ENCODE peak calls at places on chromosome X, in nine cellular contexts. One of them, this sample, is unnamed.

GRCh38 chrX:38959736-38960534 is 158.7 kb downstream of the MID1IP1 start:
- DNase-seq in activated T-helper 1 cell treated with anti-CD3 and anti-CD28 coated beads, Interleukin-2, amount 50 U/mL, for 16 hours: no peak
- DNase-seq in tibial artery: no peak
- DNase-seq in HFF-Myc: no peak
- DNase-seq in activated naive CD8-positive, alpha-beta T cell treated with anti-CD3 and anti-CD28 coated beads for 36 hours: no peak
- DNase-seq in substantia nigra: no peak
- DNase-seq in activated CD8-positive, alpha-beta memory T cell treated with anti-CD3 and anti-CD28 coated beads for 48 hours: no peak
- DNase-seq in epithelial cell of proximal tubule: no peak
- DNase-seq in skeletal muscle cell: no peak
- DNase-seq in this sample: no peak

GRCh38 chrX:48818866-48819265 is 7.4 kb upstream of the ERAS start:
- DNase-seq in activated CD8-positive, alpha-beta memory T cell treated with anti-CD3 and anti-CD28 coated beads for 48 hours: no peak
- DNase-seq in epithelial cell of proximal tubule: no peak
- DNase-seq in activated T-helper 1 cell treated with anti-CD3 and anti-CD28 coated beads, Interleukin-2, amount 50 U/mL, for 16 hours: no peak
- DNase-seq in tibial artery: no peak
- DNase-seq in substantia nigra: no peak
- DNase-seq in skeletal muscle cell: no peak
- DNase-seq in activated naive CD8-positive, alpha-beta T cell treated with anti-CD3 and anti-CD28 coated beads for 36 hours: no peak
- DNase-seq in HFF-Myc: no peak
- DNase-seq in this sample: no peak

GRCh38 chrX:84415155-84415554 is 87.1 kb downstream of the HDX start:
- DNase-seq in tibial artery: no peak
- DNase-seq in HFF-Myc: no peak
- DNase-seq in activated naive CD8-positive, alpha-beta T cell treated with anti-CD3 and anti-CD28 coated beads for 36 hours: no peak
- DNase-seq in activated CD8-positive, alpha-beta memory T cell treated with anti-CD3 and anti-CD28 coated beads for 48 hours: no peak
- DNase-seq in epithelial cell of proximal tubule: no peak
- DNase-seq in activated T-helper 1 cell treated with anti-CD3 and anti-CD28 coated beads, Interleukin-2, amount 50 U/mL, for 16 hours: no peak
- DNase-seq in skeletal muscle cell: no peak
- DNase-seq in substantia nigra: no peak
- DNase-seq in this sample: no peak

GRCh38 chrX:136572030-136572429 is 40.0 kb downstream of the VGLL1 start:
- DNase-seq in skeletal muscle cell: no peak
- DNase-seq in activated naive CD8-positive, alpha-beta T cell treated with anti-CD3 and anti-CD28 coated beads for 36 hours: no peak
- DNase-seq in HFF-Myc: no peak
- DNase-seq in activated T-helper 1 cell treated with anti-CD3 and anti-CD28 coated beads, Interleukin-2, amount 50 U/mL, for 16 hours: no peak
- DNase-seq in substantia nigra: no peak
- DNase-seq in activated CD8-positive, alpha-beta memory T cell treated with anti-CD3 and anti-CD28 coated beads for 48 hours: no peak
- DNase-seq in tibial artery: no peak
- DNase-seq in epithelial cell of proximal tubule: no peak
- DNase-seq in this sample: no peak

GRCh38 chrX:75131973-75132627 is 24.0 kb downstream of the ABCB7 start:
- DNase-seq in HFF-Myc: no peak
- DNase-seq in activated naive CD8-positive, alpha-beta T cell treated with anti-CD3 and anti-CD28 coated beads for 36 hours: no peak
- DNase-seq in tibial artery: no peak
- DNase-seq in activated CD8-positive, alpha-beta memory T cell treated with anti-CD3 and anti-CD28 coated beads for 48 hours: no peak
- DNase-seq in substantia nigra: peak
- DNase-seq in epithelial cell of proximal tubule: no peak
- DNase-seq in skeletal muscle cell: no peak
- DNase-seq in activated T-helper 1 cell treated with anti-CD3 and anti-CD28 coated beads, Interleukin-2, amount 50 U/mL, for 16 hours: no peak
- DNase-seq in this sample: no peak

GRCh38 chrX:20420058-20420457 is 153.3 kb upstream of the RPS6KA3 start:
- DNase-seq in tibial artery: no peak
- DNase-seq in activated T-helper 1 cell treated with anti-CD3 and anti-CD28 coated beads, Interleukin-2, amount 50 U/mL, for 16 hours: no peak
- DNase-seq in activated naive CD8-positive, alpha-beta T cell treated with anti-CD3 and anti-CD28 coated beads for 36 hours: no peak
- DNase-seq in skeletal muscle cell: no peak
- DNase-seq in activated CD8-positive, alpha-beta memory T cell treated with anti-CD3 and anti-CD28 coated beads for 48 hours: no peak
- DNase-seq in substantia nigra: no peak
- DNase-seq in epithelial cell of proximal tubule: no peak
- DNase-seq in HFF-Myc: no peak
- DNase-seq in this sample: no peak

GRCh38 chrX:10989386-10989785 is 121.7 kb upstream of the HCCS start:
- DNase-seq in tibial artery: no peak
- DNase-seq in activated CD8-positive, alpha-beta memory T cell treated with anti-CD3 and anti-CD28 coated beads for 48 hours: no peak
- DNase-seq in HFF-Myc: no peak
- DNase-seq in activated naive CD8-positive, alpha-beta T cell treated with anti-CD3 and anti-CD28 coated beads for 36 hours: no peak
- DNase-seq in activated T-helper 1 cell treated with anti-CD3 and anti-CD28 coated beads, Interleukin-2, amount 50 U/mL, for 16 hours: no peak
- DNase-seq in epithelial cell of proximal tubule: no peak
- DNase-seq in substantia nigra: no peak
- DNase-seq in skeletal muscle cell: no peak
- DNase-seq in this sample: no peak

GRCh38 chrX:133699023-133699728 is 283.9 kb upstream of the GPC4 start:
- DNase-seq in skeletal muscle cell: no peak
- DNase-seq in HFF-Myc: no peak
- DNase-seq in activated naive CD8-positive, alpha-beta T cell treated with anti-CD3 and anti-CD28 coated beads for 36 hours: no peak
- DNase-seq in activated T-helper 1 cell treated with anti-CD3 and anti-CD28 coated beads, Interleukin-2, amount 50 U/mL, for 16 hours: no peak
- DNase-seq in epithelial cell of proximal tubule: no peak
- DNase-seq in substantia nigra: no peak
- DNase-seq in tibial artery: no peak
- DNase-seq in activated CD8-positive, alpha-beta memory T cell treated with anti-CD3 and anti-CD28 coated beads for 48 hours: no peak
- DNase-seq in this sample: no peak

GRCh38 chrX:88613338-88613737 is 133.7 kb upstream of the CPXCR1 start:
- DNase-seq in tibial artery: no peak
- DNase-seq in skeletal muscle cell: no peak
- DNase-seq in activated naive CD8-positive, alpha-beta T cell treated with anti-CD3 and anti-CD28 coated beads for 36 hours: no peak
- DNase-seq in HFF-Myc: no peak
- DNase-seq in substantia nigra: no peak
- DNase-seq in epithelial cell of proximal tubule: no peak
- DNase-seq in activated CD8-positive, alpha-beta memory T cell treated with anti-CD3 and anti-CD28 coated beads for 48 hours: no peak
- DNase-seq in activated T-helper 1 cell treated with anti-CD3 and anti-CD28 coated beads, Interleukin-2, amount 50 U/mL, for 16 hours: no peak
- DNase-seq in this sample: no peak

GRCh38 chrX:27619975-27620374 is 29.8 kb downstream of the DCAF8L2 start:
- DNase-seq in activated T-helper 1 cell treated with anti-CD3 and anti-CD28 coated beads, Interleukin-2, amount 50 U/mL, for 16 hours: no peak
- DNase-seq in tibial artery: no peak
- DNase-seq in substantia nigra: no peak
- DNase-seq in activated CD8-positive, alpha-beta memory T cell treated with anti-CD3 and anti-CD28 coated beads for 48 hours: no peak
- DNase-seq in epithelial cell of proximal tubule: no peak
- DNase-seq in activated naive CD8-positive, alpha-beta T cell treated with anti-CD3 and anti-CD28 coated beads for 36 hours: no peak
- DNase-seq in HFF-Myc: no peak
- DNase-seq in skeletal muscle cell: no peak
- DNase-seq in this sample: no peak

GRCh38 chrX:48541140-48541814 is 1.8 kb downstream of the TBC1D25 start:
- DNase-seq in activated naive CD8-positive, alpha-beta T cell treated with anti-CD3 and anti-CD28 coated beads for 36 hours: no peak
- DNase-seq in epithelial cell of proximal tubule: no peak
- DNase-seq in activated T-helper 1 cell treated with anti-CD3 and anti-CD28 coated beads, Interleukin-2, amount 50 U/mL, for 16 hours: no peak
- DNase-seq in substantia nigra: no peak
- DNase-seq in activated CD8-positive, alpha-beta memory T cell treated with anti-CD3 and anti-CD28 coated beads for 48 hours: no peak
- DNase-seq in tibial artery: no peak
- DNase-seq in skeletal muscle cell: no peak
- DNase-seq in HFF-Myc: no peak
- DNase-seq in this sample: no peak

GRCh38 chrX:75522565-75523411 is at the start of gene ZDHHC15:
- DNase-seq in HFF-Myc: no peak
- DNase-seq in substantia nigra: peak
- DNase-seq in epithelial cell of proximal tubule: no peak
- DNase-seq in activated CD8-positive, alpha-beta memory T cell treated with anti-CD3 and anti-CD28 coated beads for 48 hours: peak
- DNase-seq in activated naive CD8-positive, alpha-beta T cell treated with anti-CD3 and anti-CD28 coated beads for 36 hours: peak
- DNase-seq in skeletal muscle cell: no peak
- DNase-seq in tibial artery: peak
- DNase-seq in activated T-helper 1 cell treated with anti-CD3 and anti-CD28 coated beads, Interleukin-2, amount 50 U/mL, for 16 hours: peak
- DNase-seq in this sample: peak

GRCh38 chrX:132443736-132444135 is 45.1 kb downstream of the MBNL3 start:
- DNase-seq in HFF-Myc: no peak
- DNase-seq in tibial artery: no peak
- DNase-seq in activated CD8-positive, alpha-beta memory T cell treated with anti-CD3 and anti-CD28 coated beads for 48 hours: no peak
- DNase-seq in substantia nigra: no peak
- DNase-seq in activated T-helper 1 cell treated with anti-CD3 and anti-CD28 coated beads, Interleukin-2, amount 50 U/mL, for 16 hours: no peak
- DNase-seq in activated naive CD8-positive, alpha-beta T cell treated with anti-CD3 and anti-CD28 coated beads for 36 hours: no peak
- DNase-seq in skeletal muscle cell: peak
- DNase-seq in epithelial cell of proximal tubule: no peak
- DNase-seq in this sample: no peak

GRCh38 chrX:137354851-137355250 is 211.1 kb upstream of the ZIC3 start:
- DNase-seq in activated naive CD8-positive, alpha-beta T cell treated with anti-CD3 and anti-CD28 coated beads for 36 hours: no peak
- DNase-seq in epithelial cell of proximal tubule: no peak
- DNase-seq in activated CD8-positive, alpha-beta memory T cell treated with anti-CD3 and anti-CD28 coated beads for 48 hours: no peak
- DNase-seq in HFF-Myc: no peak
- DNase-seq in skeletal muscle cell: no peak
- DNase-seq in substantia nigra: no peak
- DNase-seq in activated T-helper 1 cell treated with anti-CD3 and anti-CD28 coated beads, Interleukin-2, amount 50 U/mL, for 16 hours: no peak
- DNase-seq in tibial artery: no peak
- DNase-seq in this sample: no peak

GRCh38 chrX:24151513-24151912 is 2.0 kb downstream of the ZFX start:
- DNase-seq in skeletal muscle cell: no peak
- DNase-seq in activated naive CD8-positive, alpha-beta T cell treated with anti-CD3 and anti-CD28 coated beads for 36 hours: no peak
- DNase-seq in substantia nigra: no peak
- DNase-seq in activated T-helper 1 cell treated with anti-CD3 and anti-CD28 coated beads, Interleukin-2, amount 50 U/mL, for 16 hours: no peak
- DNase-seq in activated CD8-positive, alpha-beta memory T cell treated with anti-CD3 and anti-CD28 coated beads for 48 hours: no peak
- DNase-seq in tibial artery: no peak
- DNase-seq in HFF-Myc: no peak
- DNase-seq in epithelial cell of proximal tubule: no peak
- DNase-seq in this sample: no peak

GRCh38 chrX:136452614-136453013 is 35.1 kb upstream of the BRS3 start:
- DNase-seq in activated naive CD8-positive, alpha-beta T cell treated with anti-CD3 and anti-CD28 coated beads for 36 hours: no peak
- DNase-seq in substantia nigra: no peak
- DNase-seq in skeletal muscle cell: no peak
- DNase-seq in epithelial cell of proximal tubule: no peak
- DNase-seq in tibial artery: no peak
- DNase-seq in HFF-Myc: no peak
- DNase-seq in activated T-helper 1 cell treated with anti-CD3 and anti-CD28 coated beads, Interleukin-2, amount 50 U/mL, for 16 hours: no peak
- DNase-seq in activated CD8-positive, alpha-beta memory T cell treated with anti-CD3 and anti-CD28 coated beads for 48 hours: no peak
- DNase-seq in this sample: no peak

GRCh38 chrX:20350598-20350997 is 83.9 kb upstream of the RPS6KA3 start:
- DNase-seq in skeletal muscle cell: no peak
- DNase-seq in activated CD8-positive, alpha-beta memory T cell treated with anti-CD3 and anti-CD28 coated beads for 48 hours: no peak
- DNase-seq in epithelial cell of proximal tubule: no peak
- DNase-seq in tibial artery: no peak
- DNase-seq in activated T-helper 1 cell treated with anti-CD3 and anti-CD28 coated beads, Interleukin-2, amount 50 U/mL, for 16 hours: no peak
- DNase-seq in substantia nigra: no peak
- DNase-seq in activated naive CD8-positive, alpha-beta T cell treated with anti-CD3 and anti-CD28 coated beads for 36 hours: no peak
- DNase-seq in HFF-Myc: no peak
- DNase-seq in this sample: no peak

GRCh38 chrX:147912093-147912801 is 528 bp downstream of the FMR1 start:
- DNase-seq in activated CD8-positive, alpha-beta memory T cell treated with anti-CD3 and anti-CD28 coated beads for 48 hours: peak
- DNase-seq in substantia nigra: peak
- DNase-seq in activated naive CD8-positive, alpha-beta T cell treated with anti-CD3 and anti-CD28 coated beads for 36 hours: peak
- DNase-seq in skeletal muscle cell: peak
- DNase-seq in activated T-helper 1 cell treated with anti-CD3 and anti-CD28 coated beads, Interleukin-2, amount 50 U/mL, for 16 hours: no peak
- DNase-seq in tibial artery: peak
- DNase-seq in epithelial cell of proximal tubule: no peak
- DNase-seq in HFF-Myc: no peak
- DNase-seq in this sample: no peak

GRCh38 chrX:134158821-134159512 is 78.0 kb upstream of the CCDC160 start:
- DNase-seq in substantia nigra: no peak
- DNase-seq in epithelial cell of proximal tubule: no peak
- DNase-seq in activated naive CD8-positive, alpha-beta T cell treated with anti-CD3 and anti-CD28 coated beads for 36 hours: no peak
- DNase-seq in tibial artery: no peak
- DNase-seq in HFF-Myc: no peak
- DNase-seq in activated CD8-positive, alpha-beta memory T cell treated with anti-CD3 and anti-CD28 coated beads for 48 hours: no peak
- DNase-seq in activated T-helper 1 cell treated with anti-CD3 and anti-CD28 coated beads, Interleukin-2, amount 50 U/mL, for 16 hours: no peak
- DNase-seq in skeletal muscle cell: no peak
- DNase-seq in this sample: no peak

GRCh38 chrX:95040104-95040503 is 1366.1 kb downstream of the FAM133A start:
- DNase-seq in activated T-helper 1 cell treated with anti-CD3 and anti-CD28 coated beads, Interleukin-2, amount 50 U/mL, for 16 hours: no peak
- DNase-seq in HFF-Myc: no peak
- DNase-seq in substantia nigra: no peak
- DNase-seq in epithelial cell of proximal tubule: no peak
- DNase-seq in skeletal muscle cell: no peak
- DNase-seq in activated naive CD8-positive, alpha-beta T cell treated with anti-CD3 and anti-CD28 coated beads for 36 hours: no peak
- DNase-seq in tibial artery: no peak
- DNase-seq in activated CD8-positive, alpha-beta memory T cell treated with anti-CD3 and anti-CD28 coated beads for 48 hours: no peak
- DNase-seq in this sample: no peak

GRCh38 chrX:135522132-135522530 is 1.7 kb downstream of the INTS6L start:
- DNase-seq in substantia nigra: no peak
- DNase-seq in HFF-Myc: no peak
- DNase-seq in activated T-helper 1 cell treated with anti-CD3 and anti-CD28 coated beads, Interleukin-2, amount 50 U/mL, for 16 hours: no peak
- DNase-seq in activated naive CD8-positive, alpha-beta T cell treated with anti-CD3 and anti-CD28 coated beads for 36 hours: no peak
- DNase-seq in skeletal muscle cell: no peak
- DNase-seq in epithelial cell of proximal tubule: no peak
- DNase-seq in activated CD8-positive, alpha-beta memory T cell treated with anti-CD3 and anti-CD28 coated beads for 48 hours: no peak
- DNase-seq in tibial artery: no peak
- DNase-seq in this sample: no peak

GRCh38 chrX:31233941-31234496 is 162.2 kb upstream of the FTHL17 start:
- DNase-seq in substantia nigra: no peak
- DNase-seq in epithelial cell of proximal tubule: no peak
- DNase-seq in tibial artery: no peak
- DNase-seq in activated CD8-positive, alpha-beta memory T cell treated with anti-CD3 and anti-CD28 coated beads for 48 hours: no peak
- DNase-seq in activated naive CD8-positive, alpha-beta T cell treated with anti-CD3 and anti-CD28 coated beads for 36 hours: no peak
- DNase-seq in activated T-helper 1 cell treated with anti-CD3 and anti-CD28 coated beads, Interleukin-2, amount 50 U/mL, for 16 hours: no peak
- DNase-seq in skeletal muscle cell: no peak
- DNase-seq in HFF-Myc: no peak
- DNase-seq in this sample: no peak